ENCODE peak calls at places on chromosomes 4 and X, in nine cellular contexts. A is upper lobe of right lung; C is CD8-positive, alpha-beta memory T cell; K is tibial artery; N is ovary; Z is cardiac fibroblast; O is osteoblast; W is endodermal cell; S is fibroblast of villous mesenchyme. Q is an unnamed sample.

GRCh38 chr4:116122131-116122530 is 963.2 kb downstream of the TRAM1L1 start:
- DNase-seq in W (no peak), S (no peak), N (no peak), K (no peak), C (no peak), A (no peak), Z (no peak), O (no peak), Q (peak)

GRCh38 chrX:141945415-141945814 is 41.7 kb downstream of the MAGEC1 start:
- DNase-seq in Z (no peak), S (no peak), O (no peak), K (no peak), C (no peak), N (no peak), W (no peak), A (no peak), Q (no peak)

GRCh38 chr4:190019023-190019858 is 7.8 kb downstream of the FRG2 start:
- DNase-seq in K (no peak), C (no peak), S (no peak), W (peak), A (no peak), Z (no peak), N (no peak), O (peak), Q (no peak)

GRCh38 chr4:113052379-113052951 is 3.0 kb downstream of the ANK2 start:
- DNase-seq in Z (peak), C (no peak), A (no peak), S (peak), O (peak), W (no peak), N (peak), K (no peak), Q (peak)

GRCh38 chrX:44503550-44503949 is 39.1 kb downstream of the FUNDC1 start:
- DNase-seq in C (no peak), S (no peak), Z (no peak), N (no peak), W (no peak), K (no peak), O (no peak), A (no peak), Q (no peak)

GRCh38 chr4:153084939-153085630 is 119.2 kb upstream of the TRIM2 start:
- DNase-seq in A (peak), S (peak), W (peak), C (peak), N (peak), K (peak), Z (peak), O (peak), Q (peak)

GRCh38 chr4:179843370-179843769 is 2399.8 kb upstream of the TENM3 start:
- DNase-seq in Z (no peak), S (no peak), K (no peak), C (no peak), N (no peak), A (no peak), O (no peak), W (peak), Q (no peak)

GRCh38 chr4:105461221-105462041 is 12.4 kb downstream of the PPA2 start:
- DNase-seq in N (no peak), C (no peak), O (no peak), Z (no peak), K (no peak), A (no peak), W (no peak), S (peak), Q (peak)

GRCh38 chr4:54001558-54002365 is 62.6 kb downstream of the CHIC2 start:
- DNase-seq in Z (no peak), W (peak), N (no peak), O (no peak), K (no peak), C (no peak), A (no peak), S (no peak), Q (no peak)

GRCh38 chrX:48976086-48976485 is 4.4 kb upstream of the KCND1 start:
- DNase-seq in N (no peak), Z (no peak), C (no peak), S (no peak), W (no peak), O (no peak), K (no peak), A (no peak), Q (no peak)

DNA sequence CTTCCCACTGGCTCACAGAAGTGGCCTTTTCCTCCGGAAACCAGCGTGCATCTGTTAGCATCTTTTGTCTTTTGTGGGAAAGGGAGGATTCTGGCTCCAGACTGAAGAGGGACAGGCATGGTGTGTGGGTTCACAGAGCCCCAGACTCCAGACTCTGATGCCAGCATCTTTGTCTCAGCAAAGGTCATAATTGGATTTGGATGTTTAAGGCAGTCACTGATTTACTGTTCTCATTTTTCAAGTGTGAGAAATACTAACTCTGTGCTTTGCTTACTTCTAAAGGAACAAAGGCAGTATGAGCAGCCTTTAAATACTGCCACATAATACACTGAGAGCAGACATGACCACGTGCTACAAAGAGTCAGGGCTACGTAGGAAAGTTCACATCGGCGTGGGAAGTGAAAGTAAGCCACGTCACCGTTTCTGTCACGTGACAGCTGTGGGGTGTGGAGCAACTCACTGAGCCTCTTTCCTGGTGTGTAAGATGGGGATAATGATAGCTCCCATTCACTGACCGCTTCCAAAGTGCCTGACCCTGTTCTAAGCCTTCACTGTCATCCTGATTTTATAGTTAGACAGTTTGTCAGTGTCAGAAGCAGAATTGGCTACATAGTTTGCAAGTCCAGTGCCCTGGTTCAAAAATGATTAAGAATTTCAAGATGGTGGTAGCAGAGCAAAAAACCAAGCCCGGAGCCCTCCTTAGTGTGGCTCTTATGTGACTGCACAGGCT is 24.8 kb upstream of the TMSB4X start:
- DNase-seq in C (peak), N (peak), K (peak), O (peak), Z (peak), W (no peak), A (peak), S (peak), Q (peak)
- H3K4me3 ChIP-seq in C (peak), N (no peak), K (peak), O (no peak), Z (no peak), W (no peak), A (peak), S (no peak), Q (no peak)

GRCh38 chrX:153887385-153887784 is 1.4 kb upstream of the L1CAM start:
- DNase-seq in A (no peak), Z (no peak), O (no peak), W (no peak), N (no peak), C (no peak), S (no peak), K (no peak), Q (no peak)
- H3K4me3 ChIP-seq in A (no peak), Z (no peak), O (no peak), W (no peak), N (no peak), C (no peak), S (no peak), K (no peak), Q (no peak)

DNA sequence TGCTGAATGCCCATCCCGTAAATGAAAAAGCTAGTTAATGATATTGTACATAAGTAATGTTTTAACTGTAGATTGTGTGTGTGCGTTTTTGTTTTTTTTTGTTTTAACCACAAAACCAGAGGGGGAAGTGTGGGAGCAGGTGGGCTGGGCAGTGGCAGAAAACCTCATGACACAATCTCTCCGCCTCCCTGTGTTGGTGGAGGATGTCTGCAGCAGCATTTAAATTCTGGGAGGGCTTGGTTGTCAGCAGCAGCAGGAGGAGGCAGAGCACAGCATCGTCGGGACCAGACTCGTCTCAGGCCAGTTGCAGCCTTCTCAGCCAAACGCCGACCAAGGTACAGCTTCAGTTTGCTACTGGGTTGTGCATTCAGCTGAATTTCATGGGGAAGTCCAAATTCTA is at the start of gene SPP1:
- DNase-seq in C (no peak), S (no peak), Z (no peak), A (no peak), O (no peak), N (no peak), W (peak), K (no peak), Q (peak)
- H3K4me3 ChIP-seq in C (no peak), S (no peak), Z (no peak), A (no peak), O (peak), N (no peak), W (no peak), K (no peak), Q (no peak)

DNA sequence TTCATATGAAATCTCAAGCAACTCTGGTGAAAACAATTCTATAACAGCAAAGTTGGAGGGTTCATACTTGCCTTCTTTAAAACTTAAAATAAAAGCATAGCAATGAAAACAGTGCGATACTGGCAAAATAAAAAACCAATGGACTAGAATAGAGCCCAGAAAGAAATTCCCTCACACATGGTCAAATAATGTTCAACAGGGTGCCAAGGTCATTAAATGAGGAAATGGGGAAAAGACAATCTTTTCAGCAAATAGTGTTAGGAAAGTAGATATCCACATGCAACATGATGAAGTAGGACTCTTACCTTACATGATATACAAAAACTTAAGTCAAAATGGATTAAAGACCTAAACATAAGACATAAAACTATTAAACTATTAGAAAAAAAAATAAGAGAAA is 970.2 kb upstream of the AGA start:
- DNase-seq in Z (no peak), N (no peak), W (no peak), A (no peak), K (no peak), O (no peak), C (no peak), S (no peak), Q (no peak)
- H3K4me3 ChIP-seq in Z (no peak), N (no peak), W (no peak), A (no peak), K (no peak), O (no peak), C (no peak), S (no peak), Q (no peak)

DNA sequence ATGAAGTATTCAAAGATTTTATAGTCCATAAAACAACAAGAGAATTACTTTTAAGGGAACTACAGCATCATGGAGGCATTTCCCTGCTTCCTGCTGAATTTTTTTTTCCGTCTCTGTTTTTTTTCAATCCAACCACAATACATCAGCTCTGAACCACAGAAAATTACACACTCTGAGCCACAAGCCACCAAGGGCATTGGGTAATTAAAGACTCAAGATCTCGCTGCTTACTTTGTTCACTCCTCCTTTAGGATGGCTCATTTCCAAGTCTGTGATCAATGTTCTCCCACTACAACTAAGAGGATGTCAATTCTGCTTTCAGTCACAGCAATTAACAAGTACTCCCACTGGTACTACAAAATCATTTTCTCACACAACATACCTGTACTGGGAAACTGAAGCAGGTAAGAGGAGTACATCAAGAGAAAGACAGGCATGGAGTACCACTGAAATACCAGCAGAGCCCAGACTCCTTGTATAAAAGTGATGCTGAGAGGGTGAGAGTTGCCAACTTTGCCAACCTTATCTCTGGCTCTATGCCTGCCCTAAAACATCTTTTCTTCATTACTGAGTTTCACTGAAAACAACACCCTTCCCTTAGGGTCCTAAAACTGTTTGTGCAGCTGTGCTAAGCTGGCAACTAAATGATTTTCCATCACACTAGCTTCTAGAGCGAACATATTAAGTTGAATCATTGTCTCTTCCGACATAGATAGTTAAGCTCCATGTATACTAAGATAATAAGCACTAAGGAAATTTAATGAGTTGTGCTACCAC is 105.8 kb upstream of the MAGEB18 start:
- DNase-seq in K (no peak), O (no peak), W (no peak), S (no peak), Z (peak), C (no peak), N (no peak), A (no peak), Q (peak)
- H3K4me3 ChIP-seq in K (no peak), O (no peak), W (no peak), S (no peak), Z (no peak), C (no peak), N (no peak), A (no peak), Q (no peak)

GRCh38 chr4:147828361-147828760 is 96.5 kb downstream of the ARHGAP10 start:
- DNase-seq in K (no peak), S (peak), N (no peak), W (no peak), C (no peak), Z (peak), O (peak), A (no peak), Q (peak)

GRCh38 chr4:147830987-147831386 is 99.1 kb downstream of the ARHGAP10 start:
- DNase-seq in W (no peak), Z (peak), N (no peak), A (no peak), C (no peak), S (peak), O (no peak), K (no peak), Q (peak)

GRCh38 chr4:147830102-147830463 is 98.2 kb downstream of the ARHGAP10 start:
- DNase-seq in O (no peak), A (no peak), N (no peak), W (no peak), Z (no peak), K (no peak), C (no peak), S (no peak), Q (no peak)

GRCh38 chr4:147831452-147832192 is 99.7 kb downstream of the ARHGAP10 start:
- DNase-seq in K (peak), S (peak), A (no peak), O (peak), W (no peak), N (no peak), C (no peak), Z (peak), Q (peak)

DNA sequence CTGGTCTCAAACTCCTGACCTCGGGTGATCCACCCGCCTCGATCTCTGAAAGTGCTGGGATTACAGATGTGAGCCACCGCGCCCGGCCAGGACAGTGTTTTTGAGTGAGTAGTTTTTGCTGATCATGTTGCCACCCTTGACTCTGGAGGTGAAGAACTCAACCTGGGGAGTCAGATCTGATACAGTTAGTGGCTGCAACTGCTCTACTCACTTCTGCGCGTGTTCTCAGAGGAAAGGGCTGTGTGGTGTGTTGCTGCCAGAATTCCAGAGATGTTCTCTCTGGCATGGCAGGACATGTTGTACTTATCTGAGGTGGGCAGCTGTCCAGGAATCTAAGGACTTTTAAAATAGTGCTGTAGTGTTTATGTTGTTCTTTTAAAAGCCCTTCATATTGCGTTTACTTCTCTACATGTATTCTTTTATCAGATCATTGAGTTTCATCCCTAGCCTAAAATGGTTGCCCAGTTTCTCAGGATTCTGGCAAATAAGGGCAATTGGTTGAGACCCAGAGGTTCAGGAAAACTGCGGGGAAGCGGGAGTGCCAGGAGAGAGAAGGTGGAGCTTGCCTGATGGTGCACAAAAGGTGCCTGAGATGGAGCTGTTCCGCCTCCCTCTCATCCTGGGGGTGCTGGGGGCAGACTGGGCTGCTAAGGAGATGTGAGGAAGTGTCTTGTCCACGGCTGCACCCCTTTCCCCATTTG is 97.7 kb downstream of the ARHGAP10 start:
- DNase-seq in S (peak), C (no peak), A (no peak), K (peak), N (peak), Z (peak), O (no peak), W (no peak), Q (peak)
- H3K4me3 ChIP-seq in S (no peak), C (no peak), A (no peak), K (no peak), N (no peak), Z (no peak), O (no peak), W (no peak), Q (no peak)

DNA sequence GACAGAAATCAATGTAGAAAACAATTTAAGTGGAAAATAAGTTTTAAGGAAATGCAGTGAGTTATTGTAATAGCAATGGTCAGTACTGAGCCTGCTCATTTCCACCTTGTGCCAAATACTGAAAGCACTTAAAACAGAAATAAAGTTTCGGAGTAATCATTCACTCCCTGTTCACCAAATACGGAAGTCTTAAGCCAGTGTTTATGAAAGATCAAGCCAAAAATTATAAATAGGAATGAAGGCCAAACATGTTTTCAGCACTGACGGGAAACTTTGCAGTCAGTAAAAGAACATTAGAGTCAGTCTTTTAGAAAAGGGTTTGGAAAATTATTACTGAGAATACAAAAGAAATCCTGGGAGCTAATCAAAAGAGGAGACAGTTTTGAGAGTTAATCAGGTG is 178.6 kb downstream of the DMD start:
- DNase-seq in N (no peak), Z (no peak), S (peak), A (no peak), W (no peak), C (no peak), O (no peak), K (no peak), Q (no peak)
- H3K4me3 ChIP-seq in N (no peak), Z (no peak), S (no peak), A (no peak), W (no peak), C (no peak), O (no peak), K (peak), Q (no peak)

DNA sequence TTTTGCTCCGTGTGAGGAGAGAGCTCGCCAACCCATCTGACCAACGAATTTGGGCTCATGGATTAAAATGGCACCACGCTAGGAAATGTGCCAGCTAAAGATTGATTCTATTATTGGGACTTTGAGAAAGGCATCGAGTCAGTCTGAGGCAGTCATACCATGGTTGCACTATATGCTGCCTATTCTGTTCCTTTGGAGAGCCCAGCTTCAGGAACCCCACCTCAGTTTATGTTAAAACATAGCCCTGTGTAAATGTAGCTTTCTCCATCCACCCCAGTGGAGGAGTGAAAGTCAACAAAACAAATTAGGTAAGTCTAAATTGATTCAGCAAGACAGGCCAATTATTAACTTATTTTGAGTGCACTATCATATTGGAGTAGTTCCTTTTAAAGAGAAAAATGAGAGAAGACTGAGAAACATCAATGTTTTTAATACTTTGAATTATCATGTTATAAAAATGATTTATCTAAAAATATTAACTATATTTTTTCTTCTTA is 24.5 kb upstream of the ADH7 start:
- DNase-seq in Z (no peak), O (no peak), S (no peak), C (no peak), A (no peak), W (no peak), K (no peak), N (no peak), Q (no peak)
- H3K4me3 ChIP-seq in Z (no peak), O (no peak), S (no peak), C (no peak), A (no peak), W (no peak), K (no peak), N (no peak), Q (no peak)

GRCh38 chrX:128800138-128800537 is 723.2 kb downstream of the SMARCA1 start:
- DNase-seq in C (no peak), N (no peak), A (no peak), S (no peak), K (no peak), W (no peak), Z (no peak), O (no peak), Q (peak)
- H3K4me3 ChIP-seq in C (no peak), N (no peak), A (no peak), S (no peak), K (no peak), W (no peak), Z (no peak), O (no peak), Q (no peak)